ENCODE peak calls at places on chromosomes 16 and 17, in eight cellular contexts. Q, B, F, R, C, A, L and H are unnamed samples.

GRCh38 chr16:72721981-72722380 is 325.9 kb downstream of the ZFHX3 start:
- DNase-seq in Q (no peak), B (no peak), F (no peak), R (no peak), C (no peak), A (no peak), L (no peak), H (no peak)

GRCh38 chr16:28875134-28876015 is 2.9 kb upstream of the ATP2A1 start:
- DNase-seq in Q (no peak), B (no peak), F (no peak), R (no peak), C (no peak), A (no peak), L (no peak), H (no peak)

GRCh38 chr17:1620486-1620885 is 8.1 kb downstream of the SLC43A2 start:
- DNase-seq in Q (no peak), B (no peak), F (no peak), R (peak), C (no peak), A (no peak), L (no peak), H (no peak)

GRCh38 chr16:17261197-17261858 is 209.4 kb downstream of the XYLT1 start:
- DNase-seq in Q (no peak), B (no peak), F (no peak), R (no peak), C (no peak), A (no peak), L (peak), H (no peak)

GRCh38 chr16:77480671-77481315 is 46.0 kb upstream of the ADAMTS18 start:
- DNase-seq in Q (no peak), B (no peak), F (no peak), R (no peak), C (no peak), A (no peak), L (no peak), H (no peak)

GRCh38 chr17:80827646-80828643 is 163.7 kb upstream of the CHMP6 start:
- DNase-seq in Q (no peak), B (no peak), F (no peak), R (no peak), C (no peak), A (no peak), L (no peak), H (no peak)

GRCh38 chr17:49456172-49456965 is 38.7 kb upstream of the NGFR start:
- DNase-seq in Q (no peak), B (no peak), F (peak), R (no peak), C (peak), A (peak), L (no peak), H (no peak)

GRCh38 chr16:88430185-88430523 is 22.9 kb upstream of the ZFPM1 start:
- DNase-seq in Q (no peak), B (no peak), F (no peak), R (peak), C (no peak), A (no peak), L (no peak), H (no peak)

GRCh38 chr16:30131869-30132475 is 9.0 kb upstream of the MAPK3 start:
- DNase-seq in Q (no peak), B (no peak), F (no peak), R (no peak), C (no peak), A (no peak), L (no peak), H (no peak)

GRCh38 chr16:50298075-50298460 is 31.7 kb downstream of the ADCY7 start:
- DNase-seq in Q (no peak), B (no peak), F (no peak), R (no peak), C (no peak), A (no peak), L (no peak), H (peak)